ENCODE peak calls at places on chromosomes 7 and 10, in five cellular contexts. T is activated CD4-positive, alpha-beta T cell treated with anti-CD3 and anti-CD28 coated beads, Interleukin-2, amount 10 ng/mL, durations not matched to agents 7 days and 5 days; F is NCI-H2081 treated with DMSO at 0.1 percent for 48 hours; A is tibial nerve; L is stimulated activated CD4-positive, alpha-beta T cell treated with anti-CD3 and anti-CD28 coated beads, Interleukin-4, amount 100 ng/mL, for 4 hours. O is an unnamed sample.

GRCh38 chr7:134834689-134835462 is 55.4 kb downstream of the CALD1 start:
- DNase-seq in T (no peak), F (no peak), A (no peak), L (no peak), O (no peak)

GRCh38 chr7:144960763-144961162 is 124.9 kb upstream of the TPK1 start:
- DNase-seq in T (no peak), F (no peak), A (no peak), L (no peak), O (no peak)

GRCh38 chr7:157043745-157044144 is 33.3 kb upstream of the MNX1 start:
- DNase-seq in T (no peak), F (no peak), A (no peak), L (no peak), O (no peak)

GRCh38 chr7:3280445-3280844 is 20.6 kb upstream of the SDK1 start:
- DNase-seq in T (no peak), F (no peak), A (no peak), L (no peak), O (no peak)

GRCh38 chr10:11144626-11145497 is 127.2 kb downstream of the CELF2 start:
- DNase-seq in T (peak), F (no peak), A (no peak), L (no peak), O (no peak)

GRCh38 chr10:92891885-92892705 is 43.8 kb downstream of the EXOC6 start:
- DNase-seq in T (no peak), F (no peak), A (no peak), L (no peak), O (no peak)

GRCh38 chr7:80671744-80672143 is 33.3 kb downstream of the CD36 start:
- DNase-seq in T (no peak), F (no peak), A (no peak), L (no peak), O (no peak)

GRCh38 chr7:879706-880105 is 3.4 kb downstream of the GET4 start:
- DNase-seq in T (no peak), F (no peak), A (no peak), L (no peak), O (no peak)

GRCh38 chr7:2173184-2173827 is 59.4 kb downstream of the MAD1L1 start:
- DNase-seq in T (no peak), F (no peak), A (no peak), L (no peak), O (no peak)

GRCh38 chr10:74419491-74420466 is 268.8 kb downstream of the ADK start:
- DNase-seq in T (peak), F (peak), A (no peak), L (no peak), O (no peak)

GRCh38 chr7:151992375-151992774 is 33.1 kb upstream of the GALNT11 start:
- DNase-seq in T (peak), F (no peak), A (no peak), L (peak), O (no peak)

GRCh38 chr7:28258240-28258639 is 77.6 kb upstream of the JAZF1 start:
- DNase-seq in T (no peak), F (no peak), A (no peak), L (no peak), O (no peak)

GRCh38 chr7:119270045-119270464 is 1002.9 kb upstream of the KCND2 start:
- DNase-seq in T (peak), F (peak), A (no peak), L (no peak), O (no peak)

GRCh38 chr7:16268821-16269768 is 152.2 kb downstream of the CRPPA start:
- DNase-seq in T (no peak), F (no peak), A (no peak), L (no peak), O (no peak)

GRCh38 chr7:31526882-31527281 is 13.0 kb downstream of the ITPRID1 start:
- DNase-seq in T (no peak), F (no peak), A (no peak), L (no peak), O (no peak)

GRCh38 chr7:24979470-24979862 is 512 bp downstream of the OSBPL3 start:
- DNase-seq in T (peak), F (no peak), A (peak), L (peak), O (peak)

GRCh38 chr10:14583252-14583651 is 191.4 kb downstream of the FAM107B start:
- DNase-seq in T (peak), F (no peak), A (no peak), L (peak), O (peak)

GRCh38 chr10:77911535-77912123 is 14.9 kb downstream of the DLG5 start:
- DNase-seq in T (no peak), F (no peak), A (no peak), L (no peak), O (no peak)

GRCh38 chr10:69353981-69354635 is 62.6 kb downstream of the TACR2 start:
- DNase-seq in T (no peak), F (no peak), A (no peak), L (no peak), O (no peak)

O was measured in GM12892.